ENCODE peak calls at places on chromosome 19, in four cellular contexts. S is tibial artery, I is frontal cortex, V is RPMI8226. J is an unnamed sample.

GRCh38 chr19:35375505-35376307 is 4.8 kb downstream of the GPR42 start:
- DNase-seq in S (no peak), I (no peak), V (no peak), J (no peak)

GRCh38 chr19:12789904-12790619 is 1.2 kb upstream of the JUNB start:
- DNase-seq in S (peak), I (peak), V (peak), J (peak)

GRCh38 chr19:39506944-39507714 is 7.8 kb upstream of the SELENOV start:
- DNase-seq in S (no peak), I (peak), V (peak), J (peak)

GRCh38 chr19:46147791-46148288 is at the start of gene IGFL2:
- DNase-seq in S (no peak), I (no peak), V (peak), J (no peak)

GRCh38 chr19:40263440-40264313 is 21.5 kb downstream of the AKT2 start:
- DNase-seq in S (no peak), I (no peak), V (no peak), J (no peak)

GRCh38 chr19:56400485-56400884 is 3.6 kb upstream of the ZNF583 start:
- DNase-seq in S (no peak), I (no peak), V (no peak), J (no peak)

GRCh38 chr19:1366899-1367870 is 16.5 kb upstream of the NDUFS7 start:
- DNase-seq in S (no peak), I (no peak), V (no peak), J (no peak)

GRCh38 chr19:18304194-18304495 is 18.7 kb downstream of the LSM4 start:
- DNase-seq in S (peak), I (no peak), V (peak), J (peak)

GRCh38 chr19:46009530-46010510 is 13.0 kb downstream of the PGLYRP1 start:
- DNase-seq in S (peak), I (peak), V (peak), J (peak)